ENCODE peak calls at places on chromosomes 5 and 9, in seven cellular contexts. D, F, Q, A, Z, M and X are unnamed samples.

GRCh38 chr9:72925891-72926290 is 27.0 kb downstream of the ALDH1A1 start:
- DNase-seq in D (no peak), F (no peak), Q (peak; percentile 10), A (no peak), Z (no peak), M (no peak), X (no peak)

GRCh38 chr5:35939639-35940038 is 1.2 kb upstream of the CAPSL start:
- DNase-seq in D (no peak), F (no peak), Q (no peak), A (no peak), Z (no peak), M (no peak), X (no peak)

GRCh38 chr5:161676109-161676508 is 9.4 kb upstream of the GABRA6 start:
- DNase-seq in D (no peak), F (peak; percentile 64), Q (no peak), A (no peak), Z (no peak), M (no peak), X (no peak)

GRCh38 chr9:2116073-2116472 is 100.9 kb downstream of the SMARCA2 start:
- DNase-seq in D (no peak), F (peak; percentile 57), Q (peak; percentile 15), A (no peak), Z (peak; percentile 4), M (no peak), X (peak; percentile 26)

GRCh38 chr5:32465076-32465475 is 20.5 kb upstream of the ZFR start:
- DNase-seq in D (no peak), F (no peak), Q (no peak), A (no peak), Z (no peak), M (no peak), X (no peak)

GRCh38 chr5:71865202-71865601 is 146.1 kb downstream of the CARTPT start:
- DNase-seq in D (peak; percentile 21), F (no peak), Q (peak; percentile 61), A (no peak), Z (no peak), M (no peak), X (no peak)

GRCh38 chr9:128344931-128345605 is 4.7 kb downstream of the SLC27A4 start:
- DNase-seq in D (no peak), F (no peak), Q (no peak), A (no peak), Z (no peak), M (no peak), X (no peak)

GRCh38 chr5:124103671-124104070 is 591.7 kb downstream of the CSNK1G3 start:
- DNase-seq in D (no peak), F (no peak), Q (no peak), A (no peak), Z (no peak), M (no peak), X (no peak)

GRCh38 chr5:16809816-16810502 is 126.1 kb downstream of the MYO10 start:
- DNase-seq in D (no peak), F (peak; percentile 43), Q (peak; percentile 76), A (peak; percentile 64), Z (no peak), M (no peak), X (no peak)

GRCh38 chr5:172528440-172528839 is 74.1 kb upstream of the SH3PXD2B start:
- DNase-seq in D (no peak), F (no peak), Q (no peak), A (no peak), Z (no peak), M (no peak), X (no peak)

GRCh38 chr5:34656700-34657549 is 797 bp downstream of the RAI14 start:
- DNase-seq in D (no peak), F (peak; percentile 43), Q (peak; percentile 31), A (no peak), Z (peak; percentile 33), M (no peak), X (peak; percentile 51)

GRCh38 chr9:128245293-128246151 is 30.3 kb downstream of the GOLGA2 start:
- DNase-seq in D (no peak), F (no peak), Q (peak; percentile 79), A (peak; percentile 66), Z (no peak), M (no peak), X (no peak)

GRCh38 chr5:116013931-116014330 is 18.3 kb upstream of the ARL14EPL start:
- DNase-seq in D (no peak), F (no peak), Q (no peak), A (no peak), Z (no peak), M (no peak), X (no peak)

GRCh38 chr5:176739461-176740051 is 70.8 kb upstream of the UNC5A start:
- DNase-seq in D (no peak), F (no peak), Q (no peak), A (no peak), Z (no peak), M (no peak), X (no peak)

GRCh38 chr9:78015242-78015641 is 16.4 kb downstream of the GNAQ start:
- DNase-seq in D (no peak), F (no peak), Q (no peak), A (no peak), Z (no peak), M (no peak), X (no peak)

GRCh38 chr5:177507165-177507564 is 2.5 kb downstream of the DOK3 start:
- DNase-seq in D (no peak), F (no peak), Q (no peak), A (no peak), Z (no peak), M (no peak), X (no peak)

GRCh38 chr9:114512337-114512874 is 7.1 kb upstream of the WHRN start:
- DNase-seq in D (no peak), F (no peak), Q (no peak), A (no peak), Z (no peak), M (no peak), X (no peak)